ENCODE peak calls at places on chromosomes 2 and 18, in nine cellular contexts. L is LoVo; O is NCI-H460; E is ovary; C is H54; H is left lobe of liver; J is left cardiac atrium; P is stimulated activated CD4-positive, alpha-beta T cell treated with anti-CD3 and anti-CD28 coated beads, Interleukin-2, amount 100 ng/mL, for 4 hours; D is activated CD8-positive, alpha-beta memory T cell treated with anti-CD3 and anti-CD28 coated beads for 24 hours. Y is an unnamed sample.

GRCh38 chr2:144645055-144645778 is 125.3 kb upstream of the ZEB2 start:
- DNase-seq in P (no peak), D (no peak), L (no peak), J (no peak), O (no peak), H (no peak), E (no peak), C (no peak), Y (no peak)

GRCh38 chr2:239068411-239068810 is 220.5 kb downstream of the TWIST2 start:
- DNase-seq in L (no peak), E (no peak), C (no peak), J (no peak), O (no peak), P (no peak), D (no peak), H (no peak), Y (no peak)

GRCh38 chr2:141437521-141437920 is 693.3 kb downstream of the LRP1B start:
- DNase-seq in D (no peak), O (no peak), J (no peak), P (no peak), L (no peak), E (no peak), H (no peak), C (no peak), Y (no peak)

GRCh38 chr2:103459302-103459701 is 697.5 kb downstream of the TMEM182 start:
- DNase-seq in O (no peak), L (no peak), C (no peak), E (no peak), D (no peak), P (no peak), H (no peak), J (no peak), Y (no peak)

GRCh38 chr2:5657216-5657615 is 35.0 kb upstream of the SOX11 start:
- DNase-seq in O (no peak), C (no peak), E (no peak), P (no peak), L (no peak), J (no peak), H (no peak), D (no peak), Y (no peak)

GRCh38 chr2:237322564-237322963 is 91.4 kb downstream of the COL6A3 start:
- DNase-seq in C (no peak), P (no peak), H (no peak), O (no peak), E (no peak), D (no peak), J (no peak), L (peak; percentile 40), Y (no peak)

GRCh38 chr2:128729051-128729450 is 410.4 kb upstream of the HS6ST1 start:
- DNase-seq in J (no peak), L (no peak), D (no peak), E (no peak), P (no peak), C (no peak), H (no peak), O (no peak), Y (no peak)

GRCh38 chr2:191020742-191021381 is 6.9 kb upstream of the STAT1 start:
- DNase-seq in P (peak; percentile 42), C (no peak), O (peak; percentile 77), J (peak; percentile 43), H (peak; percentile 56), E (no peak), L (peak; percentile 10), D (peak; percentile 89), Y (no peak)

GRCh38 chr2:142615876-142616275 is 261.6 kb upstream of the KYNU start:
- DNase-seq in D (no peak), E (no peak), P (no peak), C (no peak), L (no peak), O (no peak), H (no peak), J (no peak), Y (no peak)

GRCh38 chr2:183495589-183496267 is 371.5 kb downstream of the NUP35 start:
- DNase-seq in C (no peak), D (no peak), H (no peak), L (no peak), O (no peak), J (no peak), E (no peak), P (no peak), Y (no peak)

GRCh38 chr2:150531626-150532419 is 44.4 kb upstream of the RND3 start:
- DNase-seq in P (no peak), E (no peak), D (no peak), O (no peak), H (no peak), J (no peak), C (no peak), L (no peak), Y (no peak)

GRCh38 chr18:49617846-49618245 is 56.0 kb downstream of the LIPG start:
- DNase-seq in D (peak; percentile 24), O (no peak), L (no peak), H (no peak), P (no peak), E (no peak), J (no peak), C (no peak), Y (no peak)

GRCh38 chr18:11368020-11368419 is 218.7 kb upstream of the PIEZO2 start:
- DNase-seq in J (no peak), D (no peak), C (no peak), E (no peak), P (no peak), O (no peak), H (no peak), L (no peak), Y (no peak)

GRCh38 chr18:13003466-13003896 is 12.3 kb downstream of the CEP192 start:
- DNase-seq in H (no peak), L (peak; percentile 27), D (no peak), C (peak; percentile 30), J (peak; percentile 28), E (no peak), O (peak; percentile 30), P (peak; percentile 16), Y (no peak)

GRCh38 chr2:97701186-97701585 is 12.2 kb upstream of the ZAP70 start:
- DNase-seq in C (no peak), D (no peak), P (no peak), J (no peak), L (no peak), E (no peak), O (no peak), H (peak; percentile 35), Y (no peak)

GRCh38 chr18:36298113-36298701 is 694 bp downstream of the FHOD3 start:
- DNase-seq in O (no peak), D (no peak), H (no peak), J (no peak), C (no peak), L (no peak), E (peak; percentile 36), P (no peak), Y (no peak)

GRCh38 chr2:75200140-75200985 is 1.0 kb upstream of the TACR1 start:
- DNase-seq in E (peak; percentile 26), H (peak; percentile 82), J (peak; percentile 68), P (no peak), O (peak; percentile 27), C (peak; percentile 49), L (no peak), D (no peak), Y (peak; percentile 6)

GRCh38 chr2:69889302-69889701 is 4.5 kb upstream of the SNRNP27 start:
- DNase-seq in J (no peak), L (no peak), E (no peak), H (no peak), O (no peak), P (no peak), C (no peak), D (no peak), Y (no peak)

GRCh38 chr2:86062043-86062442 is 43.6 kb downstream of the POLR1A start:
- DNase-seq in D (no peak), L (no peak), H (no peak), P (no peak), C (peak; percentile 24), E (no peak), J (no peak), O (no peak), Y (no peak)

GRCh38 chr2:235591921-235592320 is 98.1 kb downstream of the AGAP1 start:
- DNase-seq in C (no peak), H (no peak), J (no peak), D (no peak), P (no peak), O (no peak), L (no peak), E (no peak), Y (no peak)

GRCh38 chr2:101832114-101832513 is 134.6 kb downstream of the MAP4K4 start:
- DNase-seq in J (no peak), O (no peak), P (no peak), D (no peak), L (no peak), C (no peak), E (no peak), H (no peak), Y (no peak)

GRCh38 chr2:45859682-45860081 is 208.2 kb downstream of the PRKCE start:
- DNase-seq in D (no peak), P (no peak), E (no peak), C (no peak), O (no peak), H (no peak), J (no peak), L (no peak), Y (no peak)

GRCh38 chr18:75679347-75679746 is 251.8 kb upstream of the SMIM21 start:
- DNase-seq in O (no peak), P (no peak), C (no peak), H (no peak), D (no peak), L (no peak), J (peak; percentile 71), E (peak; percentile 42), Y (no peak)

Y was measured in stimulated activated naive CD4-positive, alpha-beta T cell.